ENCODE peak calls at places on chromosomes 1 and 21, in four cellular contexts. G, F, P and W are unnamed samples.

GRCh38 chr1:67608661-67609571 is 76.1 kb upstream of the GADD45A start:
- DNase-seq in G (no peak), F (no peak), P (no peak), W (no peak)

GRCh38 chr1:23559136-23559984 is at the start of gene ID3:
- DNase-seq in G (peak; percentile 97), F (peak; percentile 89), P (peak; percentile 97), W (peak; percentile 90)

GRCh38 chr1:29420196-29420595 is 183.9 kb downstream of the PTPRU start:
- DNase-seq in G (no peak), F (no peak), P (no peak), W (no peak)

GRCh38 chr21:45578811-45579381 is 36.7 kb upstream of the SLC19A1 start:
- DNase-seq in F (no peak), G (no peak), P (no peak), W (no peak)

GRCh38 chr21:44800971-44801467 is 601 bp downstream of the UBE2G2 start:
- DNase-seq in F (peak; percentile 43), G (peak; percentile 65), P (peak; percentile 71), W (peak; percentile 35)

GRCh38 chr21:29155118-29155932 is 24.9 kb downstream of the MAP3K7CL start:
- DNase-seq in P (no peak), G (peak; percentile 72), F (peak; percentile 71), W (no peak)

GRCh38 chr1:2987773-2988172 is 33.5 kb upstream of the ACTRT2 start:
- DNase-seq in P (no peak), F (no peak), G (no peak), W (no peak)

GRCh38 chr1:243266231-243266630 is 10.4 kb downstream of the SDCCAG8 start:
- DNase-seq in G (no peak), P (no peak), F (no peak), W (no peak)

GRCh38 chr1:46364612-46365011 is 24.0 kb downstream of the NSUN4 start:
- DNase-seq in P (no peak), F (peak; percentile 58), G (no peak), W (no peak)

GRCh38 chr1:246035060-246035531 is 472.0 kb downstream of the SMYD3 start:
- DNase-seq in P (no peak), G (no peak), F (peak; percentile 31), W (no peak)

GRCh38 chr1:3907621-3908165 is 7.6 kb upstream of the C1orf174 start:
- DNase-seq in P (no peak), F (no peak), G (no peak), W (no peak)

GRCh38 chr21:29092102-29092959 is 18.9 kb upstream of the CCT8 start:
- DNase-seq in F (peak; percentile 34), G (no peak), P (no peak), W (no peak)

GRCh38 chr1:85692730-85693314 is 15.4 kb downstream of the ZNHIT6 start:
- DNase-seq in G (no peak), F (peak; percentile 32), P (peak; percentile 42), W (peak; percentile 26)

GRCh38 chr1:74937176-74937575 is 197.0 kb upstream of the LHX8 start:
- DNase-seq in F (no peak), G (no peak), P (no peak), W (no peak)

GRCh38 chr1:90580176-90580575 is 136.9 kb downstream of the BARHL2 start:
- DNase-seq in F (no peak), P (no peak), G (no peak), W (no peak)

GRCh38 chr1:51644533-51645197 is 27.8 kb downstream of the OSBPL9 start:
- DNase-seq in G (no peak), F (peak; percentile 67), P (no peak), W (no peak)

GRCh38 chr1:9605946-9606455 is 17.3 kb downstream of the TMEM201 start:
- DNase-seq in F (no peak), P (no peak), G (no peak), W (no peak)

GRCh38 chr1:11448375-11449085 is 30.4 kb upstream of the DISP3 start:
- DNase-seq in P (no peak), G (no peak), F (no peak), W (no peak)

GRCh38 chr1:203271962-203272632 is 33.2 kb upstream of the BTG2 start:
- DNase-seq in F (no peak), G (no peak), P (peak; percentile 8), W (no peak)

GRCh38 chr1:34825455-34826081 is 32.8 kb downstream of the GJA4 start:
- DNase-seq in P (no peak), G (no peak), F (no peak), W (no peak)

GRCh38 chr1:178371999-178372398 is 124.8 kb downstream of the CLEC20A start:
- DNase-seq in P (no peak), G (no peak), F (no peak), W (no peak)

GRCh38 chr21:29017639-29018237 is 1.4 kb downstream of the RWDD2B start:
- DNase-seq in F (no peak), P (no peak), G (no peak), W (peak; percentile 50)

GRCh38 chr1:5053744-5054143 is 399.3 kb downstream of the AJAP1 start:
- DNase-seq in G (no peak), P (no peak), F (no peak), W (no peak)

GRCh38 chr1:180360333-180361075 is 130.4 kb downstream of the LHX4 start:
- DNase-seq in P (no peak), G (no peak), F (peak; percentile 32), W (no peak)

GRCh38 chr1:152796421-152796820 is at the start of gene LCE1D:
- DNase-seq in F (no peak), G (no peak), P (no peak), W (no peak)

GRCh38 chr1:16076871-16077250 is 3.4 kb upstream of the FAM131C start:
- DNase-seq in F (peak; percentile 75), P (no peak), G (no peak), W (no peak)